ENCODE peak calls at places on chromosomes 11 and 22, in five cellular contexts. K, G, I, X and O are unnamed samples.

GRCh38 chr11:120184946-120185677 is 25.7 kb upstream of the OAF start:
- DNase-seq in G (no peak), K (no peak), X (no peak), I (peak; percentile 82), O (no peak)

GRCh38 chr11:112613051-112613972 is 347.9 kb upstream of the NCAM1 start:
- DNase-seq in X (no peak), K (peak; percentile 48), G (peak; percentile 3), I (no peak), O (no peak)

GRCh38 chr11:113874920-113875413 is 405 bp downstream of the USP28 start:
- DNase-seq in X (peak; percentile 69), K (peak; percentile 24), G (peak; percentile 9), I (no peak), O (no peak)

GRCh38 chr11:2369896-2370295 is 7.2 kb upstream of the CD81 start:
- DNase-seq in G (no peak), K (no peak), X (no peak), I (no peak), O (no peak)

GRCh38 chr22:49786976-49787843 is 40.5 kb downstream of the BRD1 start:
- DNase-seq in K (no peak), X (no peak), G (no peak), I (no peak), O (no peak)

GRCh38 chr11:35321532-35322320 is 97.6 kb downstream of the SLC1A2 start:
- DNase-seq in X (no peak), G (no peak), K (peak; percentile 98), I (no peak), O (no peak)

GRCh38 chr11:1177771-1178090 is 20.0 kb downstream of the MUC5AC start:
- DNase-seq in K (no peak), X (no peak), I (no peak), G (no peak), O (no peak)

GRCh38 chr11:113553235-113553634 is 78.0 kb upstream of the DRD2 start:
- DNase-seq in X (no peak), K (no peak), G (no peak), I (no peak), O (no peak)

GRCh38 chr11:116162541-116163230 is 610.1 kb downstream of the BUD13 start:
- DNase-seq in I (no peak), G (peak; percentile 89), X (no peak), K (peak; percentile 57), O (no peak)

GRCh38 chr11:1301220-1302000 is 8.0 kb downstream of the TOLLIP start:
- DNase-seq in K (no peak), I (no peak), X (no peak), G (no peak), O (no peak)

GRCh38 chr11:12319734-12320387 is 57.5 kb upstream of the PARVA start:
- DNase-seq in G (no peak), K (peak; percentile 97), I (no peak), X (no peak), O (no peak)